ENCODE peak calls at places on chromosomes 16 and 17, in seven cellular contexts. M is GM23338, X is kidney epithelial cell, Q is Calu3, P is pancreas, U is IMR-90, V is foreskin fibroblast. O is an unnamed sample.

GRCh38 chr17:76271669-76272540 is 6.8 kb downstream of the UBALD2 start:
- DNase-seq in V (no peak), X (no peak), U (no peak), P (peak), M (peak), Q (no peak), O (no peak)

GRCh38 chr16:9597967-9598730 is 506.7 kb downstream of the HAPSTR1 start:
- DNase-seq in P (no peak), V (no peak), U (no peak), M (no peak), X (no peak), Q (no peak), O (no peak)

GRCh38 chr16:77722315-77723107 is at the start of gene NUDT7:
- DNase-seq in P (peak), X (peak), M (peak), U (peak), Q (peak), V (peak), O (peak)

GRCh38 chr16:78599271-78599670 is 499.8 kb downstream of the WWOX start:
- DNase-seq in X (no peak), M (no peak), V (no peak), P (no peak), Q (no peak), U (no peak), O (no peak)

GRCh38 chr16:28067604-28068382 is 4.3 kb upstream of the GSG1L start:
- DNase-seq in U (peak), V (peak), P (no peak), X (no peak), M (no peak), Q (no peak), O (no peak)

GRCh38 chr17:37483311-37484039 is 6.2 kb upstream of the DUSP14 start:
- DNase-seq in Q (no peak), X (no peak), M (peak), P (no peak), V (peak), U (peak), O (no peak)

GRCh38 chr17:41835214-41835799 is 725 bp downstream of the NT5C3B start:
- DNase-seq in Q (no peak), M (no peak), V (no peak), P (no peak), U (no peak), X (no peak), O (no peak)

GRCh38 chr17:65395924-65396323 is 165.5 kb downstream of the AXIN2 start:
- DNase-seq in U (no peak), Q (no peak), P (no peak), X (no peak), V (no peak), M (no peak), O (no peak)

GRCh38 chr17:76382803-76383644 is 1.4 kb upstream of the SPHK1 start:
- DNase-seq in U (peak), X (no peak), P (peak), Q (peak), M (peak), V (peak), O (peak)

GRCh38 chr17:44115585-44116415 is 7.6 kb downstream of the HDAC5 start:
- DNase-seq in M (peak), V (no peak), U (peak), Q (peak), P (no peak), X (no peak), O (no peak)

GRCh38 chr16:5036228-5037156 is 2.8 kb upstream of the NAGPA start:
- DNase-seq in Q (no peak), P (no peak), X (no peak), V (no peak), M (peak), U (no peak), O (no peak)

GRCh38 chr16:26269663-26270062 is 577.9 kb downstream of the HS3ST4 start:
- DNase-seq in Q (no peak), X (no peak), P (no peak), U (no peak), M (no peak), V (no peak), O (no peak)

GRCh38 chr17:80218391-80218790 is 1.7 kb downstream of the SGSH start:
- DNase-seq in M (no peak), Q (no peak), X (no peak), V (no peak), U (no peak), P (no peak), O (no peak)

GRCh38 chr17:55296699-55297098 is 31.9 kb downstream of the HLF start:
- DNase-seq in V (no peak), U (no peak), Q (no peak), P (no peak), X (no peak), M (no peak), O (no peak)

GRCh38 chr16:69626256-69626655 is 60.5 kb downstream of the NFAT5 start:
- DNase-seq in Q (no peak), X (no peak), M (no peak), V (peak), P (no peak), U (peak), O (no peak)

GRCh38 chr16:15650698-15651161 is 685 bp downstream of the NDE1 start:
- DNase-seq in U (peak), P (no peak), Q (peak), M (peak), X (no peak), V (no peak), O (no peak)

GRCh38 chr17:47888293-47888692 is 7.7 kb upstream of the SP2 start:
- DNase-seq in Q (no peak), X (no peak), M (no peak), V (no peak), U (no peak), P (no peak), O (no peak)

GRCh38 chr17:7748098-7748775 is 30.7 kb downstream of the DNAH2 start:
- DNase-seq in V (peak), P (no peak), U (peak), M (no peak), Q (no peak), X (no peak), O (no peak)

GRCh38 chr17:75720656-75721462 is at the start of gene ITGB4:
- DNase-seq in M (peak), X (no peak), Q (peak), V (no peak), P (peak), U (no peak), O (peak)

GRCh38 chr16:79021991-79022390 is 578.5 kb downstream of the MAF start:
- DNase-seq in P (no peak), V (no peak), M (no peak), Q (no peak), U (no peak), X (no peak), O (no peak)

GRCh38 chr16:9650284-9650683 is 531.9 kb downstream of the GRIN2A start:
- DNase-seq in P (no peak), X (no peak), U (no peak), M (no peak), Q (no peak), V (no peak), O (no peak)

GRCh38 chr16:69286941-69287713 is 24.0 kb upstream of the VPS4A start:
- DNase-seq in X (no peak), P (peak), Q (peak), V (peak), U (peak), M (peak), O (peak)

GRCh38 chr17:17672453-17673368 is 8.5 kb upstream of the RAI1 start:
- DNase-seq in U (no peak), X (no peak), M (no peak), Q (no peak), P (no peak), V (no peak), O (no peak)

GRCh38 chr16:4676826-4677225 is 16.5 kb upstream of the NUDT16L1 start:
- DNase-seq in M (no peak), V (no peak), U (no peak), X (no peak), Q (no peak), P (no peak), O (peak)

GRCh38 chr16:30115238-30115637 is 1.9 kb upstream of the GDPD3 start:
- DNase-seq in U (no peak), Q (peak), X (no peak), M (no peak), P (no peak), V (no peak), O (no peak)

GRCh38 chr16:30112197-30113030 is 923 bp downstream of the GDPD3 start:
- DNase-seq in Q (peak), P (no peak), V (no peak), M (peak), U (peak), X (no peak), O (peak)

GRCh38 chr16:30114411-30114810 is 1.1 kb upstream of the GDPD3 start:
- DNase-seq in M (no peak), V (no peak), U (no peak), X (no peak), P (no peak), Q (no peak), O (no peak)

GRCh38 chr16:30113711-30114333 is 485 bp upstream of the GDPD3 start:
- DNase-seq in Q (no peak), V (no peak), M (no peak), P (no peak), U (peak), X (no peak), O (no peak)

DNA sequence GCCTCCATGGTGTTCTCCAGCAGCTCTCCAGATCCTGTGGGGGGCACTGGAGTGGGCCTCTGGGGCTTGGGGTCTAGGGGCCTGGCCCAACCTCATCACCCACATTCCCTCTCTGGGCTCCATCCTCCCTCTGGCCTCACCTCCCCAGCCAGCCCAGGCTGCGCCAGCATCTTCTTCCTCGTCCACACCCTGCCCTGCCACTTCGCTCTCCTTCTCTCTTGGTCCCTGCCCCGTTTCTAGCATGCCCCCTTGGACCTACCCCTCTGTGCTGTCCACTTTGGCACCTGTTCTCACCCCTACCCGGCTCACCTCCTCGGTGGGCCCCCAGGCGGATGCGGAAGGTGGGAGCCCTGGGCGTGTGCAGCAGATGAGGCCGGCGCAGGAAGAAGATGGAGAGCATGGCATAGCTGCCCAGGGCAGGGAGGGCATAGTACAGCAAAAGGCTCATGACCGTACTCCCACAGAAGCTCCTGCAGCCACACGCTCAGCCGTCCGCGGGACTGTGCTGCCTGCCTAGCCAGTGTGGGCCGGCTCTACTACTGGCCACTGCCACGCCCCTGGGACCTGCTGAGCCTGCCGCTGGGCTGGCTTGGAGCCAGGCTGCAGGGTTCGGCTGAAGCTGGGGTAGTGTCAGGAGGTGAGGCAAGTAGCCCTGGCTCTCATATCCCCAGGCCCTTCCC is at the start of gene GDPD3:
- DNase-seq in U (no peak), P (no peak), M (no peak), X (no peak), Q (peak), V (no peak), O (no peak)
- TF ChIP-seq CTCF in U (no peak), P (no peak), M (no peak), X (no peak), Q (no peak), V (no peak), O (no peak)

DNA sequence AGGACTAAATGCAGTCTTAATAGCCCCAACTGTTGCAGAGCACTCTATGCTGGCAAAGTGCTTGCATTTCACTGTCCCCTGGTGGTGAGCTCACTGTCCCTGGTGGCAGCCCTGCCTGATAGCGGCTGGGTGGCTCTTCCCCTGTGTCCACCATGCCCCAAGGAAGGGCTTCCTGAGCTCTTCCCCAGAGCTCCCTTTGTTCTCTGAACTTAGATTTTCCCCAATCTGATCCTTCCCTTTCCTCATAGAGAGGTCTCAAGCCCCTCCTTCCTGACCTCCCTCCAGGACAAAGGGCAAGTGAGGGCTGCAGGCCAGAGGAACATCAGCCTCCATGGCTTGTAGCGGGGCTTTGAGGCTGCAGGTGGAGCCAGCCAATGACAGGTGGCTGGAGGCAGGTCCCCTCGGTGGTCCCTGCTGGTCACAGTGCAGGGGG is 17.0 kb downstream of the BEAN1 start:
- DNase-seq in V (no peak), P (no peak), Q (no peak), U (no peak), M (peak), X (no peak), O (no peak)
- TF ChIP-seq CTCF in V (no peak), P (no peak), Q (no peak), U (no peak), M (peak), X (no peak), O (no peak)

DNA sequence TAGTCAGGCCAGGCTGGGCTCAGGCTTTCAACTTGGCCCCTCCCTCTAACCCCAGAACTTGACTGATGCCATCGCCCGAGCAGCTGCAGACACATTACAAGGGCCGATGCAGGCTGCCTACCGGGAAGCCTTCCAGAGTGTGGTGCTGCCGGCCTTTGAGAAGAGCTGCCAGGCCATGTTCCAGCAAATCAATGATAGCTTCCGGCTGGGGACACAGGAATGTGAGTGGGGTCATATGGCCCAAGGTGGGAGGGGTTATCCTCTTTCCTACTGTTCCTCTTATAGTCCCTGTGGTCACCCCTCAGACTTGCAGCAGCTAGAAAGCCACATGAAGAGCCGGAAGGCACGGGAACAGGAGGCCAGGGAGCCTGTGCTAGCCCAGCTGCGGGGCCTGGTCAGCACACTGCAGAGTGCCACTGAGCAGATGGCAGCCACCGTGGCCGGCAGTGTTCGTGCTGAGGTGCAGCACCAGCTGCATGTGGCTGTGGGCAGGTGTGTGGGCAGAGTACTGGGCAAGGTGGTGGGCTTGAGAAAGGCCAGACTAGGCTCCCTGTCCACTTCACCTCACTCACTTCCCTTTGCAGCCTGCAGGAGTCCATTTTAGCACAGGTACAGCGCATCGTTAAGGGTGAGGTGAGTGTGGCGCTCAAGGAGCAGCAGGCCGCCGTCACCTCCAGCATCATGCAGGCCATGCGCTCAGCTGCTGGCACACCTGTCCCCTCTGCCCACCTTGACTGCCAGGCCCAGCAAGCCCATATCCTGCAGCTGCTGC is 2.1 kb upstream of the NRN1L start:
- DNase-seq in U (no peak), X (no peak), Q (no peak), M (no peak), V (no peak), P (no peak), O (peak)
- TF ChIP-seq CTCF in U (no peak), X (no peak), Q (no peak), M (no peak), V (no peak), P (no peak), O (peak)

DNA sequence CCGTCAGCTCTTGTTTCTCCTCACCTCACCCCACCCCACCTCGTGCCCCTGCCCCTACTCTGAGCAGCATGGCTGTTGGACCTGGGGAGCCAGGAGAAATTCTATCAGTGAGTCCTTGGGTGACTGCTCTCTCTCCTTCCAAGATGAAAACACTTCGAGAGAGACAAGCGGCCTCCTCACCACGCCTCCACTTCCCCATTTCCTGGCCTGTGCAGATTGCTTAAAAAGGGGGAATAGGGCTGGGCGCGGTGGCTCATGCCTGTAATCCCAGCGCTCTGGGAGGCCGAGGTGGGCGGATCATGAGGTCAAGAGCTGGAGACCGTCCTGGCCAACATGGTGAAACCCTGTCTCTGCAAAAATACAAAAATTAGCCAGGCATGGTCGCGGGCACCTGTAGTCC is 9.5 kb downstream of the DLX4 start:
- DNase-seq in M (no peak), V (no peak), P (no peak), Q (no peak), X (no peak), U (no peak), O (no peak)
- TF ChIP-seq CTCF in M (no peak), V (no peak), P (no peak), Q (no peak), X (no peak), U (no peak), O (no peak)

DNA sequence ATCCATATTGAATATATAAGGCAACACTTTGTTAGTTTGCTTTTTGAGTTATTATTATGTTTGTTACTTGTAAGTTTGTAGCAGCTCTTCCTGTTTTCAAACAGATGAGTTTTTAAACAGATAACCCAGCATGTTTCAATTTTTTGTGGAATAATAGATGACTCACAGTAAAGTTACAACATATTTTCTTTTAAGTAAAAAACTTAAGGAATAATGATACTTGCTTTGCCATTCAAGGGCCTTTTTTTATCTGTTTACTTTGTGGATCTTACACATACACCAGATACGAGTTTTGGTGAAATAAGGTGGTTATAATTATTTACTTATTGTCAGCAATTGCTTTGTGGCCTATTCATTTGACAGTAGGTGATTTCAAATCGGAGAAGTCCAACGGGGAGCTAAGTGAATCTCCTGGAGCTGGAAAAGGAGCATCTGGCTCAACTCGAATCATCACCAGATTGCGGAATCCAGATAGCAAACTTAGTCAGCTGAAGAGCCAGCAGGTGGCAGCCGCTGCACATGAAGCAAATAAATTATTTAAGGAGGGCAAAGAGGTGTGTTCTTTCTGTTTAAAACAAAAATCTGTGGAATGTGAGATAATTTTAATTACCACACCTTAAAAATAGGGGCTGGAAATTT is 66.3 kb downstream of the BPTF start:
- DNase-seq in V (peak), M (peak), X (peak), U (peak), Q (no peak), P (no peak), O (no peak)
- TF ChIP-seq CTCF in V (peak), M (peak), X (peak), U (peak), Q (no peak), P (no peak), O (no peak)

GRCh38 chr17:57440522-57441269 is 184.4 kb downstream of the MSI2 start:
- DNase-seq in M (peak), P (peak), U (peak), X (peak), V (peak), Q (peak), O (peak)
- TF ChIP-seq CTCF in M (peak), P (no peak), U (peak), X (peak), V (no peak), Q (peak), O (peak)

O was measured in heart right ventricle.